ENCODE peak calls at places on chromosomes 1 and 21, in five cellular contexts. O is bronchial epithelial cell; A is midbrain; C is LoVo; X is stimulated activated naive B cell treated with anti-CD40 and anti-IgM and Interleukin-4, amounts not matched to agents 10 μg/mL and 1 μg/mL and 100 μg/mL, for 72 hours. W is an unnamed sample.

GRCh38 chr1:82721702-82722101 is 921.0 kb downstream of the ADGRL2 start:
- DNase-seq in A (no peak), X (no peak), O (no peak), C (no peak), W (no peak)

GRCh38 chr1:220825819-220826551 is 39.3 kb downstream of the MTARC1 start:
- DNase-seq in O (no peak), A (no peak), C (no peak), X (no peak), W (no peak)

GRCh38 chr1:223214272-223214807 is 71.3 kb upstream of the TLR5 start:
- DNase-seq in C (no peak), X (no peak), A (no peak), O (no peak), W (no peak)

GRCh38 chr21:35619184-35619583 is 441.1 kb downstream of the SETD4 start:
- DNase-seq in A (no peak), O (peak; percentile 96), X (no peak), C (no peak), W (no peak)

GRCh38 chr21:16968436-16968835 is 544.4 kb upstream of the CXADR start:
- DNase-seq in O (no peak), C (no peak), A (no peak), X (no peak), W (no peak)

GRCh38 chr1:176460606-176461336 is 2.2 kb upstream of the PAPPA2 start:
- DNase-seq in A (no peak), O (no peak), C (no peak), X (no peak), W (no peak)

GRCh38 chr1:204578867-204579664 is 62.9 kb downstream of the MDM4 start:
- DNase-seq in X (peak; percentile 43), A (no peak), O (no peak), C (no peak), W (peak; percentile 74)

GRCh38 chr1:11960276-11960675 is 20.0 kb upstream of the MFN2 start:
- DNase-seq in X (no peak), O (no peak), A (no peak), C (no peak), W (no peak)

GRCh38 chr1:106861110-106861509 is 195.4 kb upstream of the PRMT6 start:
- DNase-seq in C (no peak), O (no peak), X (no peak), A (no peak), W (no peak)

GRCh38 chr1:219041141-219041540 is 132.5 kb upstream of the LYPLAL1 start:
- DNase-seq in C (no peak), O (peak; percentile 56), A (no peak), X (no peak), W (no peak)

GRCh38 chr1:39196244-39197215 is 8.0 kb upstream of the MACF1 start:
- DNase-seq in C (no peak), O (peak; percentile 43), X (no peak), A (no peak), W (peak; percentile 41)

GRCh38 chr1:62198069-62198780 is 3.6 kb downstream of the L1TD1 start:
- DNase-seq in C (no peak), A (no peak), X (no peak), O (no peak), W (no peak)

GRCh38 chr1:116874622-116875277 is 35.0 kb upstream of the PTGFRN start:
- DNase-seq in C (no peak), A (no peak), O (no peak), X (no peak), W (no peak)

GRCh38 chr1:201016943-201017827 is 6.3 kb downstream of the KIF21B start:
- DNase-seq in C (no peak), X (peak; percentile 69), O (no peak), A (peak; percentile 9), W (no peak)

GRCh38 chr1:221381858-221382623 is 359.8 kb downstream of the DUSP10 start:
- DNase-seq in O (no peak), X (no peak), A (no peak), C (no peak), W (no peak)

GRCh38 chr1:54342764-54343687 is 63.2 kb downstream of the SSBP3 start:
- DNase-seq in O (no peak), A (no peak), X (no peak), C (no peak), W (no peak)